ENCODE peak calls at places on chromosomes 12 and 14, in five cellular contexts. N, H, F, A and E are unnamed samples. For H3K4me1, the result is how much of the 10 kb centered on the place peaks cover.

GRCh38 chr12:116674643-116675183 is 63.2 kb downstream of the SPRING1 start:
- DNase-seq in F (no peak), A (no peak), N (no peak), H (no peak), E (no peak)

GRCh38 chr12:48184549-48184922 is 1.1 kb downstream of the CCDC184 start:
- DNase-seq in N (no peak), H (no peak), F (no peak), A (no peak), E (no peak)

GRCh38 chr14:76710093-76711010 is 50.9 kb upstream of the VASH1 start:
- DNase-seq in F (peak), H (peak), A (peak), N (peak), E (peak)

GRCh38 chr14:95023886-95024285 is 133.4 kb downstream of the DICER1 start:
- DNase-seq in H (no peak), F (peak), A (no peak), N (peak), E (peak)

GRCh38 chr12:90250766-90251165 is 542.1 kb upstream of the ATP2B1 start:
- DNase-seq in H (no peak), F (no peak), A (peak), N (no peak), E (peak)

GRCh38 chr12:93518725-93519124 is 51.4 kb downstream of the MRPL42 start:
- DNase-seq in F (no peak), H (no peak), A (peak), N (no peak), E (peak)

GRCh38 chr14:37985826-37986470 is 221.8 kb upstream of the SSTR1 start:
- DNase-seq in F (no peak), H (peak), N (peak), A (peak), E (peak)

GRCh38 chr12:57216931-57217871 is 607 bp downstream of the NXPH4 start:
- DNase-seq in A (no peak), F (peak), N (no peak), H (no peak), E (no peak)

GRCh38 chr12:100612557-100612956 is 39.1 kb downstream of the GAS2L3 start:
- DNase-seq in F (no peak), H (no peak), N (no peak), A (no peak), E (no peak)

GRCh38 chr12:20523658-20524057 is 155.3 kb downstream of the PDE3A start:
- DNase-seq in F (no peak), A (peak), N (no peak), H (no peak), E (peak)

GRCh38 chr12:66074561-66074960 is 56.0 kb downstream of the LLPH start:
- DNase-seq in A (peak), N (no peak), H (peak), F (no peak), E (peak)

GRCh38 chr12:132356686-132357622 is 27.6 kb upstream of the GALNT9 start:
- DNase-seq in N (peak), A (peak), H (no peak), F (peak), E (peak)

GRCh38 chr14:106691601-106692291 is 1165.4 kb downstream of the TMEM121 start:
- DNase-seq in N (peak), H (peak), F (no peak), A (no peak), E (no peak)
- TF ChIP-seq CTCF in N (no peak), H (peak), F (no peak), A (no peak), E (no peak)

GRCh38 chr12:11801643-11802042 is 152.2 kb downstream of the ETV6 start:
- DNase-seq in A (no peak), F (peak), N (no peak), H (no peak), E (no peak)

GRCh38 chr12:11807453-11807852 is 158.0 kb downstream of the ETV6 start:
- DNase-seq in A (no peak), H (no peak), N (no peak), F (no peak), E (no peak)

GRCh38 chr12:11805043-11805442 is 155.6 kb downstream of the ETV6 start:
- DNase-seq in N (no peak), H (no peak), F (no peak), A (no peak), E (no peak)

GRCh38 chr12:11804130-11804529 is 154.7 kb downstream of the ETV6 start:
- DNase-seq in H (no peak), N (no peak), A (no peak), F (no peak), E (no peak)

GRCh38 chr12:11805680-11806079 is 156.2 kb downstream of the ETV6 start:
- DNase-seq in H (peak), F (no peak), N (peak), A (no peak), E (no peak)
- H3K4me1 ChIP-seq in H (under half), F (under half), N (under half), A (under half), E (under half)

GRCh38 chr14:70266157-70266556 is 77.4 kb upstream of the SLC8A3 start:
- DNase-seq in H (no peak), N (no peak), F (no peak), A (no peak), E (no peak)

GRCh38 chr14:70268760-70269159 is 80.0 kb upstream of the SLC8A3 start:
- DNase-seq in H (no peak), A (no peak), N (no peak), F (no peak), E (no peak)

GRCh38 chr14:70269582-70269981 is 80.8 kb upstream of the SLC8A3 start:
- DNase-seq in N (no peak), H (no peak), A (no peak), F (no peak), E (no peak)

GRCh38 chr14:70265422-70265821 is 76.7 kb upstream of the SLC8A3 start:
- DNase-seq in A (no peak), F (no peak), H (no peak), N (no peak), E (no peak)
- TF ChIP-seq EZH2 in A (no peak), F (no peak), H (no peak), N (no peak), E (no peak)

GRCh38 chr14:34064349-34064748 is 113.5 kb upstream of the EGLN3 start:
- DNase-seq in A (peak), H (no peak), F (peak), N (no peak), E (peak)
- TF ChIP-seq CTCF in A (no peak), H (no peak), F (no peak), N (no peak), E (no peak)

DNA sequence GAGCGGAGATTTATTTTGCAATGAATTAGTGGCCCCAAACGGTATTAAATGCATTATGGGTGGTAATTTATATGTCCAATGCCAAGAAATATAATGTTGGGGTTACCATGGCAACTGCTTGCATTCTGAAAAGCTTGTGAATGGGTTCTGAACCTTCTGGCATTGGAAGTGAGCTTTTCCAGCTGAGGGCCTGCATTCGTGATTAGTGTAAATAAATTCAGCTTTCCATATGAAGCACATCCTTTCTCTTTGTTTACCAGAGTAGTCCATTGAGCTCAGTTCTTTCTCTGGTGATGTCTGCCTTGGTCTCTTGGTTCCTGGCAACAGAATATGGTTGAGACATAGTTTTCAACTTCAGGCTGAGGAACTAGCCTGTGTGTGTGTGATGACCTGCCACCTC is 51.9 kb downstream of the TRAF3 start:
- DNase-seq in A (peak), F (no peak), H (no peak), N (peak), E (no peak)
- H3K4me1 ChIP-seq in A (under half), F (under half), H (under half), N (under half), E (under half)

GRCh38 chr12:120368789-120369475 is at the start of gene MSI1:
- DNase-seq in F (no peak), A (no peak), H (no peak), N (peak), E (no peak)
- TF ChIP-seq EZH2 in F (peak), A (no peak), H (no peak), N (no peak), E (no peak)

DNA sequence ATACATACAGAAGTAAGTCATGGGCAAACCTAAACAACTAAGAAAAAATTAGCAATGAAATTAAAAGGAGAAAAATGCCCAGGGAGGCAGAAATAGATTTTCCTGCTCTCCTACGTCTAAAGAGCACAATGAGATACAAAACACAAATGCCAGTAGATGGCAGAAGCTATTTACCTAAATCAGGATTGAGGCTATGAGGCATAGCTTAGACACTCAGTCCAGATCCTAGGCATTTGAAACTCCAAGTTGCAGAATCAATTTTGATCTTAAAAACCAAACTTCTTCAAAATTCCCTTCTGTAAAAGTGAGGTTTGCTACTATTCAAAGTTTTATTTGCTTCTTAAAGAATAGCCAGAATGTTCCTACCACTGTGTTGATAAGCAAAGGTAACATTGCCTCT is 368.6 kb downstream of the DAD1 start:
- DNase-seq in H (no peak), A (peak), N (peak), F (peak), E (peak)
- TF ChIP-seq CTCF in H (no peak), A (no peak), N (peak), F (no peak), E (peak)

GRCh38 chr12:111404362-111405148 is 1.2 kb upstream of the SH2B3 start:
- DNase-seq in A (peak), N (peak), F (no peak), H (peak), E (no peak)

GRCh38 chr12:111406474-111407370 is 999 bp downstream of the SH2B3 start:
- DNase-seq in A (no peak), F (no peak), H (no peak), N (no peak), E (no peak)

GRCh38 chr12:111405149-111405855 is 421 bp upstream of the SH2B3 start:
- DNase-seq in N (peak), F (peak), A (peak), H (peak), E (peak)

GRCh38 chr12:111407371-111408115 is 1.8 kb downstream of the SH2B3 start:
- DNase-seq in N (no peak), F (no peak), A (no peak), H (no peak), E (no peak)

GRCh38 chr12:111405856-111406473 is at the start of gene SH2B3:
- DNase-seq in N (no peak), H (no peak), F (no peak), A (peak), E (no peak)
- H3K4me1 ChIP-seq in N (under half), H (half or more), F (under half), A (under half), E (half or more)

GRCh38 chr14:93163570-93163969 is 21.1 kb downstream of the MOAP1 start:
- DNase-seq in F (no peak), N (no peak), H (no peak), A (no peak), E (no peak)
- TF ChIP-seq EZH2 in F (no peak), N (no peak), H (no peak), A (no peak), E (no peak)